ENCODE peak calls at places on chromosome 2, in five cellular contexts. N, B, C, R and O are unnamed samples.

GRCh38 chr2:117693166-117693565 is 121.3 kb upstream of the DDX18 start:
- DNase-seq in N (no peak), B (no peak), C (no peak), R (no peak), O (no peak)

GRCh38 chr2:186841940-186842339 is 7.0 kb downstream of the ZSWIM2 start:
- DNase-seq in N (no peak), B (no peak), C (peak; percentile 74), R (no peak), O (peak; percentile 62)

GRCh38 chr2:229718057-229718456 is 3.7 kb upstream of the DNER start:
- DNase-seq in N (no peak), B (no peak), C (no peak), R (no peak), O (no peak)

GRCh38 chr2:203713381-203713780 is 6.9 kb downstream of the CD28 start:
- DNase-seq in N (no peak), B (no peak), C (no peak), R (no peak), O (no peak)

GRCh38 chr2:117087565-117088291 is 726.8 kb upstream of the DDX18 start:
- DNase-seq in N (no peak), B (no peak), C (no peak), R (no peak), O (no peak)

GRCh38 chr2:224709276-224709675 is 6.9 kb downstream of the CCDC195 start:
- DNase-seq in N (no peak), B (no peak), C (no peak), R (no peak), O (no peak)

GRCh38 chr2:63786506-63786905 is 55.2 kb upstream of the UGP2 start:
- DNase-seq in N (no peak), B (no peak), C (peak; percentile 82), R (no peak), O (no peak)

GRCh38 chr2:7803515-7803914 is 878.3 kb upstream of the ID2 start:
- DNase-seq in N (no peak), B (no peak), C (no peak), R (no peak), O (no peak)

GRCh38 chr2:234771985-234772774 is 179.6 kb upstream of the SH3BP4 start:
- DNase-seq in N (no peak), B (no peak), C (peak; percentile 39), R (peak; percentile 54), O (no peak)

GRCh38 chr2:190668892-190669291 is 20.0 kb downstream of the NAB1 start:
- DNase-seq in N (peak; percentile 15), B (no peak), C (no peak), R (no peak), O (no peak)

GRCh38 chr2:104858325-104858978 is 4.5 kb downstream of the POU3F3 start:
- DNase-seq in N (no peak), B (no peak), C (no peak), R (no peak), O (no peak)

GRCh38 chr2:118698564-118698963 is 148.9 kb downstream of the EN1 start:
- DNase-seq in N (no peak), B (no peak), C (no peak), R (no peak), O (no peak)

GRCh38 chr2:25052948-25053477 is 11.1 kb downstream of the EFR3B start:
- DNase-seq in N (no peak), B (no peak), C (no peak), R (no peak), O (no peak)

GRCh38 chr2:44838116-44838790 is 103.2 kb upstream of the SIX3 start:
- DNase-seq in N (no peak), B (no peak), C (no peak), R (no peak), O (no peak)

GRCh38 chr2:192500550-192501200 is 305.9 kb upstream of the TMEFF2 start:
- DNase-seq in N (no peak), B (no peak), C (peak; percentile 77), R (no peak), O (no peak)

GRCh38 chr2:190318931-190319556 is 582 bp downstream of the HIBCH start:
- DNase-seq in N (no peak), B (no peak), C (no peak), R (no peak), O (no peak)

GRCh38 chr2:237156131-237156856 is 70.6 kb downstream of the COPS8 start:
- DNase-seq in N (no peak), B (peak; percentile 56), C (peak; percentile 94), R (peak; percentile 77), O (no peak)

GRCh38 chr2:191530618-191531017 is 147.3 kb upstream of the NABP1 start:
- DNase-seq in N (no peak), B (no peak), C (no peak), R (no peak), O (no peak)

GRCh38 chr2:12034303-12034861 is 287.9 kb downstream of the LPIN1 start:
- DNase-seq in N (no peak), B (no peak), C (no peak), R (no peak), O (no peak)

GRCh38 chr2:215003001-215003400 is 135.4 kb downstream of the ABCA12 start:
- DNase-seq in N (no peak), B (peak; percentile 43), C (peak; percentile 27), R (no peak), O (no peak)

GRCh38 chr2:172457606-172458005 is 30.2 kb downstream of the ITGA6 start:
- DNase-seq in N (no peak), B (no peak), C (no peak), R (no peak), O (no peak)

GRCh38 chr2:71477231-71477681 is 23.9 kb downstream of the DYSF start:
- DNase-seq in N (no peak), B (peak; percentile 36), C (peak; percentile 89), R (no peak), O (no peak)

GRCh38 chr2:101012706-101013181 is 10.7 kb downstream of the RPL31 start:
- DNase-seq in N (no peak), B (no peak), C (peak; percentile 68), R (no peak), O (no peak)

GRCh38 chr2:177164131-177164530 is 48.5 kb upstream of the HNRNPA3 start:
- DNase-seq in N (no peak), B (no peak), C (no peak), R (no peak), O (no peak)
- H3K4me3 ChIP-seq in N (peak overlapping the region; percentile 34), B (peak overlapping the region; percentile 52), C (no peak overlapping the region), R (no peak overlapping the region), O (peak overlapping the region; percentile 44)

GRCh38 chr2:201258666-201258999 is 1.7 kb upstream of the CASP8 start:
- DNase-seq in N (peak; percentile 43), B (no peak), C (no peak), R (no peak), O (no peak)
- TF ChIP-seq CTCF in N (no peak), B (no peak), C (no peak), R (no peak), O (no peak)

DNA sequence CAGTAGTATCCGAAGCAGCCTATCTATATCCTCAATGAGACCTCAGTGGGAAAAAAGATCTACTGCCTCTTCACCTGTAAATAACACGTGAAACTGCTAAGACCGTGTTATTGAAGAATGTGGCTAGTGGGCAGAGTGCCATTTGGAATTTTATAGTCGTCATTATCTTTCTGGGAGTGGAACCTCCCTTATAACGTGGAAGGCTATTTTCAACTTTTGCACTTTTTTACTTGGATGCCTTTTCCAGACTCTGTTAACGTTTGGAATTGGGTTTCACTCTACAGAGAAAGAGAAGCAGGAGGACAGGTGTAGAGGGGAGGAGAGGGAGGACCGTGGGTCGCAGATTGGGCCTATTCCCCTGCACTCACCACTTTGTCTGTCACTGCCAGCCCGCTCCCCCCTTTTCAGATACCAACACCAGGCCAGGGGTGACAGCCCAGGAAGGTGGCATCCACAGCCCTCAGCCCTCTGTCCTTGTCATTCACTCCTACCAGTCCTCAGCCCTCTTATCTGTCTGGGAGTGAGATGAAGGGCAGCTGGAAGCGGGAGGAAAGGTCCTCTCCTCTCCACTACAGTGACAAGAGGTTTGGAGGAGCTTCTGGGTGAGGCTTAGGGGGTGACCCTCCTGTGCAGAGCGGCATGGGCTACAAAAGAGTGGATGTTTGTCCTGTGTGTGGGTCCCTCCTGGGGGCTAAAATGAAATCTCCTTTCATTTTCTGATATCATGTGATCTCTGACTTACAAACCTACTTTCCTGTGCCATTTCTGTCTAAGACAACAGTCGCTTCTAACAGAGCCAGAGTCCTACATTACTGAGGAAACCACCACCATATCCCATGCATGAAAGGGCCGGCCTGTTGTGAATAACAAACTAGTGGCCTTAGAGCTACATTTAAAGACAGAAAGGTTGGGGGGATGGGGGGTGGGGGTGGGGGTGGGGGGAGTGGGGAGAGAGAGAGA is 23.9 kb upstream of the CEP68 start:
- DNase-seq in N (no peak), B (no peak), C (no peak), R (no peak), O (no peak)
- H3K4me3 ChIP-seq in N (no peak overlapping the region), B (no peak overlapping the region), C (no peak overlapping the region), R (no peak overlapping the region), O (no peak overlapping the region)

DNA sequence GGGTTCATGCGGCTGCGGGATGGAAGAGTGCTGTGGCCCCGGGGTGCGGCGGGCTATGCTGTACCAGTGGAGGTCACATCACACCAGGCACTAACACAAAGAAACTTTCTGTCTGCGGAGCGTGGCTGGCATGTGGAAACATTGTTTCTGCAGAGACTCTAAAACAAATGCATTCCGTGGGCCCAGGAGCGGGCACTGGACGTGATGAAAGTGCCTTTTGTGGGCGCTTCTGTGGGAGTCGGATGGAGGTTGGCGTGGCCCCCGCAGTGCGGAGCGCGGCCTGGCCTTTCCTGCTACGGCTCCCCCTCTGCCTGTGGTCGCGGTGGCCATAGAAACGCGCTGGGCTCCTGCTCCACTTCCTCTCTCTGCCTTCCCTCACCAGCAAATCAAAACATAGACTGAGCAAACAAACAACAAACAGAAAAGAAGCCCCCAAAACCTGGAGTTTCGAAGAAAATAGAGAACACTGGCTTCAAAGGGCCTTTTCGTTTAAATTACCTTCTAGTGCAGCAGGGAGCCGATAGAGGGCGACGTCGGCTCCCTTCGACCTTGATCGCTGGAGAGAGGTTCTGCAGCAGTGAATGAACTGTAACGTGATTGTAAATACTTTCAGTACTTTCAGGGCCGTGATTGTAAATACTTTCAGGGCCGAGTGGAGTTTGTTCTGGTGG is 51.4 kb downstream of the KIF5C start:
- DNase-seq in N (peak; percentile 9), B (peak; percentile 77), C (peak; percentile 27), R (no peak), O (no peak)
- TF ChIP-seq CTCF in N (peak; percentile 72), B (peak; percentile 60), C (peak; percentile 37), R (no peak), O (peak; percentile 60)

GRCh38 chr2:232013701-232014353 is 52.3 kb downstream of the DIS3L2 start:
- DNase-seq in N (no peak), B (no peak), C (peak; percentile 94), R (no peak), O (peak; percentile 55)
- H3K4me3 ChIP-seq in N (no peak overlapping the region), B (no peak overlapping the region), C (no peak overlapping the region), R (no peak overlapping the region), O (no peak overlapping the region)